ENCODE peak calls at places on chromosomes 7 and 10, in five cellular contexts. Y, R, F, Q and D are unnamed samples.

GRCh38 chr7:54757711-54758110 is 1.3 kb downstream of the SEC61G start:
- DNase-seq in Y (no peak), R (no peak), Q (no peak), F (no peak), D (no peak)

GRCh38 chr10:3813986-3814831 is 29.2 kb upstream of the KLF6 start:
- DNase-seq in F (no peak), Q (no peak), Y (no peak), R (no peak), D (no peak)

GRCh38 chr10:109040622-109041021 is 882.7 kb downstream of the XPNPEP1 start:
- DNase-seq in Q (no peak), F (no peak), Y (no peak), R (no peak), D (no peak)

GRCh38 chr10:69904533-69904932 is 102.8 kb downstream of the COL13A1 start:
- DNase-seq in Q (no peak), Y (no peak), F (no peak), R (no peak), D (no peak)

GRCh38 chr10:90450797-90451196 is 407.0 kb downstream of the HTR7 start:
- DNase-seq in F (no peak), Y (no peak), R (no peak), Q (no peak), D (no peak)

GRCh38 chr10:121500591-121501341 is 97.5 kb downstream of the FGFR2 start:
- DNase-seq in R (no peak), F (no peak), Q (no peak), Y (no peak), D (peak)

GRCh38 chr7:26200113-26200443 is 468 bp downstream of the HNRNPA2B1 start:
- DNase-seq in Q (peak), F (peak), R (no peak), Y (peak), D (no peak)

GRCh38 chr7:149773446-149774236 is at the start of gene ZNF467:
- DNase-seq in F (peak), Q (peak), R (no peak), Y (peak), D (peak)

GRCh38 chr7:78345979-78346378 is 547.4 kb downstream of the PHTF2 start:
- DNase-seq in F (no peak), Q (no peak), Y (no peak), R (no peak), D (peak)

GRCh38 chr10:91756286-91756685 is 41.9 kb upstream of the TNKS2 start:
- DNase-seq in Y (no peak), F (no peak), Q (peak), R (no peak), D (no peak)

GRCh38 chr7:12423995-12424745 is 20.5 kb upstream of the VWDE start:
- DNase-seq in F (no peak), Y (no peak), Q (no peak), R (no peak), D (no peak)